ENCODE peak calls at places on chromosome 1, in four cellular contexts. One of them, this sample, is unnamed.
A peak's percentile ranks its signal among the peaks of the same experiment; 100 is the strongest.

GRCh38 chr1:22317231-22317919 is 134.3 kb upstream of the ZBTB40 start:
- DNase-seq in lung: no peak
- DNase-seq in left ventricle myocardium inferior: no peak
- DNase-seq in stomach: no peak
- DNase-seq in this sample: peak; percentile 55

GRCh38 chr1:85065550-85065949 is 17.2 kb upstream of the MCOLN3 start:
- DNase-seq in lung: no peak
- DNase-seq in left ventricle myocardium inferior: no peak
- DNase-seq in stomach: no peak
- DNase-seq in this sample: no peak

GRCh38 chr1:202834771-202835547 is 24.2 kb downstream of the PCAT6 start:
- DNase-seq in lung: no peak
- DNase-seq in left ventricle myocardium inferior: no peak
- DNase-seq in stomach: no peak
- DNase-seq in this sample: no peak

GRCh38 chr1:95309031-95309459 is 75.0 kb downstream of the RWDD3 start:
- DNase-seq in lung: no peak
- DNase-seq in left ventricle myocardium inferior: no peak
- DNase-seq in stomach: no peak
- DNase-seq in this sample: peak; percentile 33

GRCh38 chr1:179298952-179299351 is 5.4 kb downstream of the SOAT1 start:
- DNase-seq in lung: no peak
- DNase-seq in left ventricle myocardium inferior: no peak
- DNase-seq in stomach: no peak
- DNase-seq in this sample: no peak

GRCh38 chr1:182299728-182300581 is 91.6 kb downstream of the GLUL start:
- DNase-seq in lung: peak; percentile 43
- DNase-seq in left ventricle myocardium inferior: peak; percentile 67
- DNase-seq in stomach: peak; percentile 55
- DNase-seq in this sample: peak; percentile 74

GRCh38 chr1:97680894-97681293 is 239.9 kb downstream of the DPYD start:
- DNase-seq in lung: no peak
- DNase-seq in left ventricle myocardium inferior: no peak
- DNase-seq in stomach: no peak
- DNase-seq in this sample: no peak

GRCh38 chr1:85121744-85122143 is 73.4 kb upstream of the MCOLN3 start:
- DNase-seq in lung: no peak
- DNase-seq in left ventricle myocardium inferior: no peak
- DNase-seq in stomach: no peak
- DNase-seq in this sample: no peak

GRCh38 chr1:43035821-43036456 is 77.3 kb upstream of the SLC2A1 start:
- DNase-seq in lung: no peak
- DNase-seq in left ventricle myocardium inferior: no peak
- DNase-seq in stomach: no peak
- DNase-seq in this sample: peak; percentile 42

GRCh38 chr1:47696911-47697441 is 259.1 kb downstream of the FOXD2 start:
- DNase-seq in lung: peak; percentile 72
- DNase-seq in left ventricle myocardium inferior: no peak
- DNase-seq in stomach: no peak
- DNase-seq in this sample: peak; percentile 66

GRCh38 chr1:51661081-51661518 is 44.2 kb downstream of the OSBPL9 start:
- DNase-seq in lung: no peak
- DNase-seq in left ventricle myocardium inferior: no peak
- DNase-seq in stomach: no peak
- DNase-seq in this sample: no peak

GRCh38 chr1:95323117-95323516 is 89.1 kb downstream of the RWDD3 start:
- DNase-seq in lung: no peak
- DNase-seq in left ventricle myocardium inferior: no peak
- DNase-seq in stomach: no peak
- DNase-seq in this sample: no peak

GRCh38 chr1:113074237-113074636 is 1.2 kb downstream of the LRIG2 start:
- DNase-seq in lung: no peak
- DNase-seq in left ventricle myocardium inferior: no peak
- DNase-seq in stomach: no peak
- DNase-seq in this sample: no peak

GRCh38 chr1:205344010-205344808 is 12.5 kb downstream of the KLHDC8A start:
- DNase-seq in lung: no peak
- DNase-seq in left ventricle myocardium inferior: no peak
- DNase-seq in stomach: peak; percentile 66
- DNase-seq in this sample: peak; percentile 56

GRCh38 chr1:176517484-176517883 is 54.5 kb downstream of the PAPPA2 start:
- DNase-seq in lung: no peak
- DNase-seq in left ventricle myocardium inferior: no peak
- DNase-seq in stomach: no peak
- DNase-seq in this sample: no peak

GRCh38 chr1:168361252-168361651 is 80.6 kb downstream of the TBX19 start:
- DNase-seq in lung: no peak
- DNase-seq in left ventricle myocardium inferior: no peak
- DNase-seq in stomach: no peak
- DNase-seq in this sample: no peak

GRCh38 chr1:248853668-248854375 is 5.1 kb downstream of the ZNF692 start:
- DNase-seq in lung: no peak
- DNase-seq in left ventricle myocardium inferior: no peak
- DNase-seq in stomach: no peak
- DNase-seq in this sample: no peak

GRCh38 chr1:244854175-244854574 is 10.2 kb downstream of the HNRNPU start:
- DNase-seq in lung: no peak
- DNase-seq in left ventricle myocardium inferior: no peak
- DNase-seq in stomach: no peak
- DNase-seq in this sample: no peak
- H3K36me3 ChIP-seq in lung: peaks cover 19% of the 10 kb centered on the region
- H3K36me3 ChIP-seq in left ventricle myocardium inferior: peaks cover 95% of the 10 kb centered on the region
- H3K36me3 ChIP-seq in stomach: peaks cover 98% of the 10 kb centered on the region
- H3K36me3 ChIP-seq in this sample: peaks cover 1% of the 10 kb centered on the region

DNA sequence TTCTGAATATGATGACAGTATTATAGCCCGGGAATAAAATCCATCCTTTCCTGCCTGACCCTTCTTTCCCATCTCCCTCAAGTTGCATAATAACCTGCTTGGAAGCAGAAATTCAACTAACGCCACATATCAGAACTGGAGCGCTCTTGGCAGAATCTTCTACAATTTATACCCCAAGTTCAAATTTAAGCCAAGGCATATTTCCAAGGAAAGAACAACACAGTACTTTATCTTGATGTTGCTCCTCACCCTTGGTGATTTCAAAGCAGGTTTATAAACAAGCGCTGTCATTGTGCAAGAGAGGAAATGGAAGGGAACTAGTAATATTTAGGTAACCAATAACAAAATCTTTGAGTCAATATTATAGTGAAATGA is 38.0 kb upstream of the PTGFRN start:
- DNase-seq in lung: no peak
- DNase-seq in left ventricle myocardium inferior: no peak
- DNase-seq in stomach: no peak
- DNase-seq in this sample: no peak
- H3K4me1 ChIP-seq in lung: no peaks in the 10 kb centered on the region
- H3K4me1 ChIP-seq in left ventricle myocardium inferior: peaks cover 4% of the 10 kb centered on the region
- H3K4me1 ChIP-seq in stomach: no peaks in the 10 kb centered on the region
- H3K4me1 ChIP-seq in this sample: no peaks in the 10 kb centered on the region

DNA sequence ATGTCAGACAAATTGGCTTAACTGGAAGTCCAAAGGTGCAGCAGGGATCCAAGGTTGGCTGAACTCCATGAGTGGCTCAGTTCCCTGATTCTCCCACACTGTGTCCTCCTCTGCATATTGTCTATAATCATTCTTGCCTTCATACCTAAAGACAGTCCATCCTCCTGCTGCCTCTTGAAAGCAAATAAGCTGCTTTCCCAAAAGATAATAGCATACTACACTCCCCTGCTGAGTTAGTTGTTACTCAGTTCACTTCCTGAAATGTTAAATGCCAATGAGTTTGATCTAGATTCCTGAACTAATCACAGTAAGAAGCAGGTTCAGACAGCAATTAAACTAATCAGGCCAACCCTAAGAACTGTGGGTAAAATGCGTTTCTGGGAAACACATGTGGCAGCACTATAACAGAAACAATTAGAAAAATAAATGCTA is 51.0 kb upstream of the BOLA1 start:
- DNase-seq in lung: no peak
- DNase-seq in left ventricle myocardium inferior: no peak
- DNase-seq in stomach: no peak
- DNase-seq in this sample: no peak
- H3K4me3 ChIP-seq in lung: no peak overlapping the region
- H3K4me3 ChIP-seq in left ventricle myocardium inferior: no peak overlapping the region
- H3K4me3 ChIP-seq in stomach: no peak overlapping the region
- H3K4me3 ChIP-seq in this sample: peak overlapping the region; percentile 48

GRCh38 chr1:232414100-232414499 is 215.8 kb downstream of the SIPA1L2 start:
- DNase-seq in lung: no peak
- DNase-seq in left ventricle myocardium inferior: no peak
- DNase-seq in stomach: no peak
- DNase-seq in this sample: no peak

GRCh38 chr1:232404981-232405380 is 225.0 kb downstream of the SIPA1L2 start:
- DNase-seq in lung: no peak
- DNase-seq in left ventricle myocardium inferior: no peak
- DNase-seq in stomach: no peak
- DNase-seq in this sample: no peak

GRCh38 chr1:232407120-232407519 is 222.8 kb downstream of the SIPA1L2 start:
- DNase-seq in lung: no peak
- DNase-seq in left ventricle myocardium inferior: no peak
- DNase-seq in stomach: no peak
- DNase-seq in this sample: no peak

GRCh38 chr1:232413674-232414073 is 216.3 kb downstream of the SIPA1L2 start:
- DNase-seq in lung: no peak
- DNase-seq in left ventricle myocardium inferior: no peak
- DNase-seq in stomach: no peak
- DNase-seq in this sample: no peak

GRCh38 chr1:232409584-232409983 is 220.3 kb downstream of the SIPA1L2 start:
- DNase-seq in lung: no peak
- DNase-seq in left ventricle myocardium inferior: no peak
- DNase-seq in stomach: no peak
- DNase-seq in this sample: no peak
- H3K36me3 ChIP-seq in lung: peaks cover 14% of the 10 kb centered on the region
- H3K36me3 ChIP-seq in left ventricle myocardium inferior: peaks cover 67% of the 10 kb centered on the region
- H3K36me3 ChIP-seq in stomach: peaks cover 14% of the 10 kb centered on the region
- H3K36me3 ChIP-seq in this sample: no peaks in the 10 kb centered on the region

DNA sequence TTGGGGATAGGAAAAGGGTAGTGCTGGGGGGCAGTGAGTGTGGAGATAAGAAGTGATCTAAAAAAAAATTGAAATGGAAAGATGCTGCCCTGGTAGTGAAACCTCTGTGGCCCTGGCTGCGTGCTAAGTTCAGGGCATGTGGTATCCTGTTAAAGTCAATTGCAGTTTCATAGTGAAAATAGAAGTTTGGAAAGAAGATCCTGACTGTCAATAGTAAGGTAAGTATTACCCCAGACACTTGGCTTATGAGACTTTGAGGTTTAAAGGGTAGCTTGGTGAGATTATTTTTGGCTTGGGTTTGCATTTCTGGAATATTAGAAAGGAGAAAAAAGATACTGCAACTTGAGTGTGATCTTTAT is 6.8 kb downstream of the ARID1A start:
- DNase-seq in lung: no peak
- DNase-seq in left ventricle myocardium inferior: no peak
- DNase-seq in stomach: no peak
- DNase-seq in this sample: no peak
- H3K4me1 ChIP-seq in lung: peaks cover 13% of the 10 kb centered on the region
- H3K4me1 ChIP-seq in left ventricle myocardium inferior: peaks cover 98% of the 10 kb centered on the region
- H3K4me1 ChIP-seq in stomach: peaks cover 94% of the 10 kb centered on the region
- H3K4me1 ChIP-seq in this sample: peaks cover 82% of the 10 kb centered on the region

GRCh38 chr1:31548899-31549806 is 27.2 kb upstream of the TINAGL1 start:
- DNase-seq in lung: peak; percentile 91
- DNase-seq in left ventricle myocardium inferior: peak; percentile 77
- DNase-seq in stomach: peak; percentile 95
- DNase-seq in this sample: peak; percentile 90
- H3K4me3 ChIP-seq in lung: no peak overlapping the region
- H3K4me3 ChIP-seq in left ventricle myocardium inferior: peak overlapping the region; percentile 41
- H3K4me3 ChIP-seq in stomach: peak overlapping the region; percentile 4
- H3K4me3 ChIP-seq in this sample: peak overlapping the region; percentile 40

DNA sequence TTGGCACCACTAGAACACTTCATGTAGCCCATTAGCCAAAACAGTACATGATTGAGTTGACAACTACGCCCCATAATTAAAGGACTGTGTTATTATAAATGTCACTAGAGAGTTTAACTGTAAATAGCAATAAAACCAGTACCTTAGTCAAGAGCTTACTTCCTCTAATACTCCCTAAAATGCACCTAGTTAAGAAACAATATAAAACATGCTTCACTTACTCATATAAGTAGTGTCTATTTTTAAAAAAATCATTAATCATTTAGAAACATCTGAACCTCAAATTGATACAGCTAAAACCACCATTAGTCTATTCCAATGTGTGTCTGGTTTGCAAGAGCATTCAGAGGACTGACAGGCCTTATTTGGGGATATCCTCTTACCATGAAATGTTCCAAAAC is 25.3 kb downstream of the PTP4A2 start:
- DNase-seq in lung: no peak
- DNase-seq in left ventricle myocardium inferior: no peak
- DNase-seq in stomach: no peak
- DNase-seq in this sample: no peak
- H3K36me3 ChIP-seq in lung: peaks cover 13% of the 10 kb centered on the region
- H3K36me3 ChIP-seq in left ventricle myocardium inferior: peaks cover 83% of the 10 kb centered on the region
- H3K36me3 ChIP-seq in stomach: peaks cover 90% of the 10 kb centered on the region
- H3K36me3 ChIP-seq in this sample: no peaks in the 10 kb centered on the region

GRCh38 chr1:55156093-55156492 is 59.1 kb downstream of the USP24 start:
- DNase-seq in lung: no peak
- DNase-seq in left ventricle myocardium inferior: no peak
- DNase-seq in stomach: no peak
- DNase-seq in this sample: no peak
- H3K4me1 ChIP-seq in lung: no peaks in the 10 kb centered on the region
- H3K4me1 ChIP-seq in left ventricle myocardium inferior: no peaks in the 10 kb centered on the region
- H3K4me1 ChIP-seq in stomach: no peaks in the 10 kb centered on the region
- H3K4me1 ChIP-seq in this sample: no peaks in the 10 kb centered on the region

GRCh38 chr1:24622218-24622617 is 20.9 kb upstream of the SRRM1 start:
- DNase-seq in lung: no peak
- DNase-seq in left ventricle myocardium inferior: no peak
- DNase-seq in stomach: no peak
- DNase-seq in this sample: no peak

GRCh38 chr1:24621121-24621520 is 22.0 kb upstream of the SRRM1 start:
- DNase-seq in lung: no peak
- DNase-seq in left ventricle myocardium inferior: no peak
- DNase-seq in stomach: no peak
- DNase-seq in this sample: no peak

GRCh38 chr1:24620678-24621077 is 22.4 kb upstream of the SRRM1 start:
- DNase-seq in lung: no peak
- DNase-seq in left ventricle myocardium inferior: no peak
- DNase-seq in stomach: no peak
- DNase-seq in this sample: no peak

GRCh38 chr1:24619376-24619775 is 23.7 kb upstream of the SRRM1 start:
- DNase-seq in lung: no peak
- DNase-seq in left ventricle myocardium inferior: no peak
- DNase-seq in stomach: no peak
- DNase-seq in this sample: no peak
- H3K4me3 ChIP-seq in lung: no peak overlapping the region
- H3K4me3 ChIP-seq in left ventricle myocardium inferior: no peak overlapping the region
- H3K4me3 ChIP-seq in stomach: no peak overlapping the region
- H3K4me3 ChIP-seq in this sample: no peak overlapping the region

This sample was measured in Caco-2.